ENCODE peak calls at places on chromosomes 16 and 17, in four cellular contexts. One of them, this sample, is unnamed.

GRCh38 chr17:17725853-17726720 is 44.8 kb downstream of the RAI1 start:
- DNase-seq in fibroblast of villous mesenchyme: no peak
- DNase-seq in lung: no peak
- DNase-seq in psoas muscle: no peak
- DNase-seq in this sample: no peak

GRCh38 chr16:89320717-89321501 is 103.4 kb downstream of the ZNF778 start:
- DNase-seq in fibroblast of villous mesenchyme: peak; percentile 66
- DNase-seq in lung: no peak
- DNase-seq in psoas muscle: peak; percentile 71
- DNase-seq in this sample: no peak

GRCh38 chr17:77444653-77445029 is 303.9 kb downstream of the SEC14L1 start:
- DNase-seq in psoas muscle: no peak
- DNase-seq in lung: no peak
- DNase-seq in fibroblast of villous mesenchyme: peak; percentile 95
- DNase-seq in this sample: no peak

GRCh38 chr16:71943887-71944286 is 48.6 kb downstream of the IST1 start:
- DNase-seq in fibroblast of villous mesenchyme: no peak
- DNase-seq in psoas muscle: no peak
- DNase-seq in lung: no peak
- DNase-seq in this sample: no peak

GRCh38 chr17:67842648-67843047 is 17.3 kb downstream of the BPTF start:
- DNase-seq in fibroblast of villous mesenchyme: no peak
- DNase-seq in lung: no peak
- DNase-seq in psoas muscle: no peak
- DNase-seq in this sample: no peak

GRCh38 chr16:19926449-19927390 is 42.1 kb upstream of the GPRC5B start:
- DNase-seq in psoas muscle: no peak
- DNase-seq in lung: no peak
- DNase-seq in fibroblast of villous mesenchyme: peak; percentile 57
- DNase-seq in this sample: no peak

GRCh38 chr17:63621684-63622570 is at the start of gene MAP3K3:
- DNase-seq in fibroblast of villous mesenchyme: peak; percentile 100
- DNase-seq in lung: peak; percentile 100
- DNase-seq in psoas muscle: peak; percentile 98
- DNase-seq in this sample: peak; percentile 99

GRCh38 chr16:84088695-84089395 is 27.9 kb downstream of the MBTPS1 start:
- DNase-seq in lung: no peak
- DNase-seq in fibroblast of villous mesenchyme: no peak
- DNase-seq in psoas muscle: no peak
- DNase-seq in this sample: no peak

GRCh38 chr17:43545383-43545632 is 832 bp downstream of the ETV4 start:
- DNase-seq in psoas muscle: peak; percentile 33
- DNase-seq in fibroblast of villous mesenchyme: peak; percentile 40
- DNase-seq in lung: peak; percentile 46
- DNase-seq in this sample: no peak

GRCh38 chr16:14092579-14092978 is 21.5 kb downstream of the MRTFB start:
- DNase-seq in fibroblast of villous mesenchyme: peak; percentile 16
- DNase-seq in lung: no peak
- DNase-seq in psoas muscle: no peak
- DNase-seq in this sample: no peak

GRCh38 chr16:79932564-79932963 is 332.0 kb upstream of the MAF start:
- DNase-seq in lung: no peak
- DNase-seq in psoas muscle: no peak
- DNase-seq in fibroblast of villous mesenchyme: no peak
- DNase-seq in this sample: no peak

GRCh38 chr16:322476-323143 is 29.9 kb downstream of the AXIN1 start:
- DNase-seq in psoas muscle: no peak
- DNase-seq in lung: no peak
- DNase-seq in fibroblast of villous mesenchyme: no peak
- DNase-seq in this sample: no peak

DNA sequence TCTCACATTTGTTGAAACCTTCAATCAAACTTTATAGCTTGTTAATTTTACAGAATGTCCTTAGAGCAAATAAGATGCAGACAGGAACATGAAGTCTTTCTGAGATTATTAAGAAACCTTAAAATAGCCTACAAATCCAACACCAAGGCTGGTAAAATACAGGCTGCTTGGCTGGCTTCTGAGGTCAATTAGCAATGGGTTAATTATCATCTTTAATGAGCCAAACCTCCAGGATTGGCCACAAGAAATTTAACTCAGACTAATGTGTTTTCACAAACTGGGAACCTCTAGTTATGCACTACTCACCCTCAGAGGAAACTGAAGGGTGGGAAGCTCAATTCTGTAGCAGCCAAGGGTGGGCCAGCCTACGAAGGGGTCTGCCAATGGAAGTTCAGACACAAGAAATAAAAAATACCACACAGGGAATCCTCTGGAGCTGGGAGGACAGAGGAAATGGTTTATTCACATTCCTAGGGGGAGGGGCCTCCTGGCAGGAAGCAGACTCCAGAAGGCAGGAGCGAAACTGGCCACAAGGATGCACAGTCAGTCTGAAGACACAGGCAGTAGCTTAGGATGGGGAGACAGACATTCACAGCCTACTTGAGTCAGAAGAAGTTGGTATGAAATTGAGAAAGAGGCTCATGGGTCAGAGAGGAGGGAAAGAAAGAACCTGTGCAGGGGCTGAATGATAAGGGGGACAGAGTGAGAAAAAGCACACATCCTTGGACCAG is 36.1 kb downstream of the HIC1 start:
- DNase-seq in psoas muscle: peak; percentile 67
- DNase-seq in lung: no peak
- DNase-seq in fibroblast of villous mesenchyme: peak; percentile 97
- DNase-seq in this sample: no peak
- TF ChIP-seq CTCF in psoas muscle: peak; percentile 13
- TF ChIP-seq CTCF in lung: no peak
- TF ChIP-seq CTCF in fibroblast of villous mesenchyme: peak; percentile 53
- TF ChIP-seq CTCF in this sample: peak; percentile 22

GRCh38 chr17:81821603-81822311 is 11.3 kb downstream of the MCRIP1 start:
- DNase-seq in lung: peak; percentile 91
- DNase-seq in fibroblast of villous mesenchyme: peak; percentile 88
- DNase-seq in psoas muscle: peak; percentile 86
- DNase-seq in this sample: no peak
- TF ChIP-seq CTCF in lung: peak; percentile 40
- TF ChIP-seq CTCF in fibroblast of villous mesenchyme: peak; percentile 80
- TF ChIP-seq CTCF in psoas muscle: peak; percentile 70
- TF ChIP-seq CTCF in this sample: peak; percentile 83

GRCh38 chr16:74811911-74812310 is 37.3 kb upstream of the FA2H start:
- DNase-seq in psoas muscle: no peak
- DNase-seq in fibroblast of villous mesenchyme: no peak
- DNase-seq in lung: no peak
- DNase-seq in this sample: no peak

GRCh38 chr16:74817851-74818250 is 43.2 kb upstream of the FA2H start:
- DNase-seq in psoas muscle: no peak
- DNase-seq in lung: no peak
- DNase-seq in fibroblast of villous mesenchyme: no peak
- DNase-seq in this sample: no peak

GRCh38 chr16:74813109-74813641 is 38.6 kb upstream of the FA2H start:
- DNase-seq in fibroblast of villous mesenchyme: peak; percentile 68
- DNase-seq in lung: peak; percentile 77
- DNase-seq in psoas muscle: peak; percentile 59
- DNase-seq in this sample: peak; percentile 15
- TF ChIP-seq CTCF in fibroblast of villous mesenchyme: peak; percentile 94
- TF ChIP-seq CTCF in lung: peak; percentile 81
- TF ChIP-seq CTCF in psoas muscle: peak; percentile 83
- TF ChIP-seq CTCF in this sample: peak; percentile 96

GRCh38 chr16:24800586-24800985 is 45.2 kb upstream of the SLC5A11 start:
- DNase-seq in lung: no peak
- DNase-seq in fibroblast of villous mesenchyme: peak; percentile 36
- DNase-seq in psoas muscle: no peak
- DNase-seq in this sample: peak; percentile 15
- TF ChIP-seq CTCF in lung: no peak
- TF ChIP-seq CTCF in fibroblast of villous mesenchyme: peak; percentile 28
- TF ChIP-seq CTCF in psoas muscle: no peak
- TF ChIP-seq CTCF in this sample: peak; percentile 65

DNA sequence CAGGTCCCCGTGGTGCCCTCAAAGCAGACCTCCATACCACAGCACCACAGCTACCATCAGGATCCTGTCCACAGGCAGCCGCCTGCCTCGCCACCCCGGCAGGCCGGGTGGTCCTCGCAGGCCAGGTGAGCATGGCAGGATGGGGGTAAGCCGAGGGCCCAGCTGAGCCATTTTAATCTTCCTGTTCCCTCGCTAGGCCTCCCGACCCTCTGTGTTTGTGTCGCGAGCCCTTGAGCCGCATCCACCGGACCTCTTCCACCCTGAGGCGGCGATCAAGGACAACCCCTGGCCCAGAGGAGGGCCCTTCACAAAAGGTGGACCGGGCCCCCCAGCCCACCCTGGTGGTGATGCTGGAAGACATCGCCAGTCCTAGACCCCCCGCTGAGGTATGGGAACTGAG is 2.0 kb downstream of the PRR14 start:
- DNase-seq in lung: no peak
- DNase-seq in fibroblast of villous mesenchyme: no peak
- DNase-seq in psoas muscle: no peak
- DNase-seq in this sample: no peak
- TF ChIP-seq CTCF in lung: no peak
- TF ChIP-seq CTCF in fibroblast of villous mesenchyme: no peak
- TF ChIP-seq CTCF in psoas muscle: no peak
- TF ChIP-seq CTCF in this sample: no peak

GRCh38 chr17:51643702-51644490 is 383.6 kb downstream of the UTP18 start:
- DNase-seq in lung: no peak
- DNase-seq in fibroblast of villous mesenchyme: no peak
- DNase-seq in psoas muscle: no peak
- DNase-seq in this sample: peak; percentile 11
- TF ChIP-seq CTCF in lung: no peak
- TF ChIP-seq CTCF in fibroblast of villous mesenchyme: no peak
- TF ChIP-seq CTCF in psoas muscle: no peak
- TF ChIP-seq CTCF in this sample: peak; percentile 16

DNA sequence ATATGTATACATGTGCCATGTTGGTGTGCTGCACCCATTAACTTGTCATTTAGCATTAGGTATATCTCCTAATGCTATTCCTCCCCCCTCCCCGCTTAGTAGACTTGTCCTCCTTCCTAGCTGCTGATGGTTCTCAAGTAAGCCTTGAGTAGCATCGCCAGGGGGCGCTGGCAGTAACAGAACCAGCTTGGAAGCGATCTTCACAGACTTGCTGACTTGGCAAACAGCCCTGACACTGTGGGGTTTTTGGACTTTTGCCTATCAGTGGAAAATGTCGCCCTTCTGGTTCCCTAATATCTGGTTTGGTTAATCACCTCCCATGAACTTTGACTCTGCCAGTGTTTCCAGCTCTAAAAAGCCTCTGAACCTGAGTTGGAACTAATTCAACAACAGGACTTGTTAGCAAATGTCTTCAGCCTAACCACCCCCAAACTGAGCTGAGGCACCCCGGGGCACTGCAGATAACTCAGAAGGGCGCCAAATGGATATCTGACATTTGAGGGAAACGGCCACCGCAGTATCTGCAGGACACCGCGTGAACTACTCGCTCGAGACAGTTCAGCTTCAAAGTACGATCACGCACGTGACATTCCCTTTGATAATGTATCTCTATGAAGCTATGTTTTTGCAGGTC is 15.4 kb upstream of the SPATA32 start:
- DNase-seq in lung: peak; percentile 93
- DNase-seq in fibroblast of villous mesenchyme: peak; percentile 94
- DNase-seq in psoas muscle: peak; percentile 92
- DNase-seq in this sample: peak; percentile 79
- TF ChIP-seq CTCF in lung: peak; percentile 95
- TF ChIP-seq CTCF in fibroblast of villous mesenchyme: peak; percentile 87
- TF ChIP-seq CTCF in psoas muscle: peak; percentile 74
- TF ChIP-seq CTCF in this sample: peak; percentile 92

GRCh38 chr17:48283390-48283789 is 146.6 kb downstream of the SKAP1 start:
- DNase-seq in psoas muscle: no peak
- DNase-seq in lung: no peak
- DNase-seq in fibroblast of villous mesenchyme: no peak
- DNase-seq in this sample: no peak
- TF ChIP-seq CTCF in psoas muscle: no peak
- TF ChIP-seq CTCF in lung: no peak
- TF ChIP-seq CTCF in fibroblast of villous mesenchyme: no peak
- TF ChIP-seq CTCF in this sample: no peak

GRCh38 chr16:85323961-85324253 is 211.6 kb upstream of the CIBAR2 start:
- DNase-seq in fibroblast of villous mesenchyme: no peak
- DNase-seq in lung: no peak
- DNase-seq in psoas muscle: no peak
- DNase-seq in this sample: no peak
- TF ChIP-seq CTCF in fibroblast of villous mesenchyme: no peak
- TF ChIP-seq CTCF in lung: no peak
- TF ChIP-seq CTCF in psoas muscle: no peak
- TF ChIP-seq CTCF in this sample: no peak

DNA sequence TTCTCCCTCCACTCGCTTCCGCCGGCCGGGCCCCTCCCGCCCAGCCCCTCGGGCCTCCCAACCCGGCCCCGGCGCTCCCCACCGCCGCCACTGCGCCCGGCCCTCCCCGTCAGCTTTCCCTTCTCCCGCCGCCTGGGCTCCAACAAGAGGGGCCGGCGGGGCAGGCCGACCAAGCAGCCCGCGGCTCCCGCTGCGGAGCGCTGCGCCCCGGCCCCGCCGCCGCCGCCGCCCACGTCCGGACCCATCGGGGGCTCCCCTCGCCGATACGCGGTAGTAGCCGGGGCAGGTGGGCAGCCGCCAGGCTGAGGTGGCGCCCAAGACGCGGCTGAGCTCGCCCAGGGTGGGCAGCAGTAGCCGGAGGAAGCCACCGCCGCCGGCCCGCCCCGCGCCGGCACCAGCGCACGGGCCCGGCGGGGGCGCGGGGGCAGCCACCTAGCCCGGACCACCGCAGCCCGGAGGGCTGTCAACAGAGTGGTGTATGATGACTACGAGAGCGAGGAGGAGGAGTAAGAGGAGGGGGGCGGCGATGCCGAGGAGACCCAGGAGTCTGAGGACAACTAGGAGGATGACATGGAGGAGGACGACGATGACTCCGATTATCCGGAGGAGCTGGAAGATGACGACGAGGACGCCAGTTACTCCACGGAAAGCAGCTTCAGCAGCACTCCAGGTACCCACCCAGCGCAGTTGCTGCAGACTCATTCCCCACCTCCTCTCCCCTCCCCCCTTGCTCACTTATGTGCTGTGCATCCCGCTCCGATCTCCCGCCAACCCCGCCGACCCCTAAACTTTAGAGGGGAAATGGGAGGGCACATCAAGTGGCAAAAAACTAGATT is 498 bp downstream of the LRRC37B start:
- DNase-seq in psoas muscle: peak; percentile 19
- DNase-seq in lung: no peak
- DNase-seq in fibroblast of villous mesenchyme: peak; percentile 18
- DNase-seq in this sample: no peak
- TF ChIP-seq CTCF in psoas muscle: no peak
- TF ChIP-seq CTCF in lung: no peak
- TF ChIP-seq CTCF in fibroblast of villous mesenchyme: no peak
- TF ChIP-seq CTCF in this sample: no peak

This sample was measured in keratinocyte.